ENCODE peak calls at places on chromosomes 2 and 18, in nine cellular contexts. One of them, this sample, is unnamed.

GRCh38 chr18:13067124-13067523 is 76.0 kb downstream of the CEP192 start:
- DNase-seq in HCT116: no peak
- DNase-seq in spleen: no peak
- DNase-seq in GM12891: no peak
- DNase-seq in sigmoid colon: no peak
- DNase-seq in GM23338: no peak
- DNase-seq in K562: no peak
- DNase-seq in HL-60: peak; percentile 24
- DNase-seq in GM12892: no peak
- DNase-seq in this sample: no peak

GRCh38 chr2:178256382-178257053 is 62.2 kb downstream of the OSBPL6 start:
- DNase-seq in spleen: no peak
- DNase-seq in GM23338: peak; percentile 35
- DNase-seq in K562: no peak
- DNase-seq in HL-60: no peak
- DNase-seq in GM12891: no peak
- DNase-seq in sigmoid colon: no peak
- DNase-seq in HCT116: no peak
- DNase-seq in GM12892: no peak
- DNase-seq in this sample: no peak

GRCh38 chr2:9234680-9235387 is 28.2 kb downstream of the ASAP2 start:
- DNase-seq in spleen: no peak
- DNase-seq in GM23338: no peak
- DNase-seq in GM12892: no peak
- DNase-seq in sigmoid colon: no peak
- DNase-seq in HCT116: peak; percentile 86
- DNase-seq in K562: peak; percentile 34
- DNase-seq in GM12891: no peak
- DNase-seq in HL-60: no peak
- DNase-seq in this sample: peak; percentile 95

GRCh38 chr2:185208261-185208660 is 530.3 kb upstream of the FSIP2 start:
- DNase-seq in HL-60: peak; percentile 23
- DNase-seq in GM23338: peak; percentile 83
- DNase-seq in GM12891: no peak
- DNase-seq in spleen: no peak
- DNase-seq in K562: no peak
- DNase-seq in GM12892: no peak
- DNase-seq in sigmoid colon: no peak
- DNase-seq in HCT116: peak; percentile 45
- DNase-seq in this sample: no peak

GRCh38 chr18:73638709-73639108 is 508.9 kb downstream of the FBXO15 start:
- DNase-seq in K562: no peak
- DNase-seq in GM12892: no peak
- DNase-seq in GM23338: no peak
- DNase-seq in HL-60: no peak
- DNase-seq in HCT116: no peak
- DNase-seq in GM12891: no peak
- DNase-seq in spleen: no peak
- DNase-seq in sigmoid colon: no peak
- DNase-seq in this sample: no peak

GRCh38 chr18:55142413-55142812 is 183.2 kb upstream of the CCDC68 start:
- DNase-seq in GM12891: no peak
- DNase-seq in sigmoid colon: no peak
- DNase-seq in GM12892: no peak
- DNase-seq in spleen: no peak
- DNase-seq in GM23338: no peak
- DNase-seq in HCT116: no peak
- DNase-seq in HL-60: peak; percentile 16
- DNase-seq in K562: no peak
- DNase-seq in this sample: no peak

GRCh38 chr2:148599112-148599991 is 45.2 kb upstream of the EPC2 start:
- DNase-seq in GM12891: no peak
- DNase-seq in HCT116: no peak
- DNase-seq in K562: no peak
- DNase-seq in sigmoid colon: no peak
- DNase-seq in GM12892: no peak
- DNase-seq in spleen: no peak
- DNase-seq in GM23338: no peak
- DNase-seq in HL-60: no peak
- DNase-seq in this sample: no peak

GRCh38 chr18:58213445-58213844 is 169.4 kb downstream of the NEDD4L start:
- DNase-seq in GM12891: no peak
- DNase-seq in K562: no peak
- DNase-seq in GM23338: no peak
- DNase-seq in GM12892: no peak
- DNase-seq in HL-60: peak; percentile 45
- DNase-seq in HCT116: no peak
- DNase-seq in spleen: no peak
- DNase-seq in sigmoid colon: no peak
- DNase-seq in this sample: no peak

GRCh38 chr2:3079959-3080948 is 297.4 kb downstream of the EIPR1 start:
- DNase-seq in GM23338: no peak
- DNase-seq in sigmoid colon: no peak
- DNase-seq in GM12891: no peak
- DNase-seq in spleen: peak; percentile 75
- DNase-seq in HL-60: no peak
- DNase-seq in HCT116: no peak
- DNase-seq in GM12892: no peak
- DNase-seq in K562: no peak
- DNase-seq in this sample: no peak

DNA sequence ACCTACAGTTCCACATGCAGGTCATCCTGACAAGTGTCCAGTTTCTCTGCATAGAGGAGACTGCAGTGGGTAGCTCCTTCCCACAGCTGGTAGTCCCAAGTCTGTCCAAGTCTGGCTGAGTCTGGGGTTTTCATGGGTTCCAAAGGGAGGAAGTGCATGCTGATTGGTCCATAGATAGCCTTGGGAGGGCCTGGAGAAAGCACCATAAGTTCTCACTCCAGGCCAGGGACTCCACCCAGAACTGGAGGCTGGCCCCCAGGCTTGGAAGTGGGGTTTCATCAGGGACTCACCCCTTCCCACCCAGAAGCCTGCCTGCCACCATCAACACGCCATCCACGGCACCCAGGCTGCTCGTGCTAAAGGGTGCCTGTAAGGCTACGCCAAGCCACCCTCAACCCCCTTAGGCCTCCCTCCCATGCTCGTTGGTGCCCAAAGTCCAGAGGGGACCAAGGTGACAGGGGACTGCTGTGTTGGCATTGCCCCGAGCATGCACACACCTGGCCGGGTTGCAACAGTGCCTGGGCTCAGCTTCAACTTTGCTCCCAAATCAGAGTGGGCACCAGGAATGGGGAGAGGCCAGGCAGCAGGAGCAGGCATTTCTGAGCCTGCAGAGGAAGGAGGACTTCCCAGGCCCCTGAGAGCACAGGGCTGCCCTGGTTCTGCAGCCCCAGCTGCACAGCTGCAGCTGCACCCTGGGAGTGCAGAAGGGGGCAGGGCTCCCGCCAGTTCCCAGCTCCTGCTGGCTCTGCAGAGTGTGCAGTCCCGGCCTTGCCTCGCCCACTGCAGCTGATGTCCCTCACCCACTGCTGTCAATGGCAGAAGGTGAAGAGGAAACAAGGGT is 116.5 kb upstream of the MAP2 start:
- DNase-seq in spleen: no peak
- DNase-seq in HCT116: no peak
- DNase-seq in GM12892: no peak
- DNase-seq in HL-60: no peak
- DNase-seq in GM12891: no peak
- DNase-seq in sigmoid colon: no peak
- DNase-seq in K562: no peak
- DNase-seq in GM23338: no peak
- DNase-seq in this sample: no peak
- TF ChIP-seq POLR2AphosphoS5 in spleen: no peak
- TF ChIP-seq POLR2AphosphoS5 in HCT116: no peak
- TF ChIP-seq POLR2AphosphoS5 in GM12892: no peak
- TF ChIP-seq POLR2AphosphoS5 in HL-60: no peak
- TF ChIP-seq POLR2AphosphoS5 in GM12891: no peak
- TF ChIP-seq POLR2AphosphoS5 in sigmoid colon: no peak
- TF ChIP-seq POLR2AphosphoS5 in K562: no peak
- TF ChIP-seq POLR2AphosphoS5 in GM23338: peak; percentile 89
- TF ChIP-seq POLR2AphosphoS5 in this sample: no peak

GRCh38 chr2:230772189-230772588 is 59.5 kb downstream of the CAB39 start:
- DNase-seq in sigmoid colon: no peak
- DNase-seq in GM12891: no peak
- DNase-seq in K562: no peak
- DNase-seq in GM23338: no peak
- DNase-seq in spleen: no peak
- DNase-seq in GM12892: no peak
- DNase-seq in HCT116: no peak
- DNase-seq in HL-60: no peak
- DNase-seq in this sample: no peak

GRCh38 chr2:230773039-230773773 is 60.6 kb downstream of the CAB39 start:
- DNase-seq in sigmoid colon: no peak
- DNase-seq in HCT116: no peak
- DNase-seq in GM23338: no peak
- DNase-seq in HL-60: no peak
- DNase-seq in spleen: no peak
- DNase-seq in GM12891: no peak
- DNase-seq in K562: no peak
- DNase-seq in GM12892: no peak
- DNase-seq in this sample: no peak

GRCh38 chr2:230777681-230778080 is 65.0 kb downstream of the CAB39 start:
- DNase-seq in GM12891: no peak
- DNase-seq in sigmoid colon: no peak
- DNase-seq in GM23338: no peak
- DNase-seq in K562: no peak
- DNase-seq in HCT116: no peak
- DNase-seq in spleen: no peak
- DNase-seq in GM12892: no peak
- DNase-seq in HL-60: no peak
- DNase-seq in this sample: peak; percentile 77

GRCh38 chr2:230775737-230776136 is 63.1 kb downstream of the CAB39 start:
- DNase-seq in spleen: no peak
- DNase-seq in HL-60: no peak
- DNase-seq in HCT116: no peak
- DNase-seq in GM23338: no peak
- DNase-seq in GM12891: no peak
- DNase-seq in GM12892: no peak
- DNase-seq in sigmoid colon: no peak
- DNase-seq in K562: no peak
- DNase-seq in this sample: no peak

GRCh38 chr2:230774348-230774951 is 61.8 kb downstream of the CAB39 start:
- DNase-seq in GM12891: no peak
- DNase-seq in K562: peak; percentile 27
- DNase-seq in GM12892: no peak
- DNase-seq in GM23338: no peak
- DNase-seq in spleen: no peak
- DNase-seq in HCT116: no peak
- DNase-seq in HL-60: no peak
- DNase-seq in sigmoid colon: no peak
- DNase-seq in this sample: peak; percentile 74
- TF ChIP-seq POLR2AphosphoS5 in GM12891: no peak
- TF ChIP-seq POLR2AphosphoS5 in K562: no peak
- TF ChIP-seq POLR2AphosphoS5 in GM12892: no peak
- TF ChIP-seq POLR2AphosphoS5 in GM23338: no peak
- TF ChIP-seq POLR2AphosphoS5 in spleen: no peak
- TF ChIP-seq POLR2AphosphoS5 in HCT116: no peak
- TF ChIP-seq POLR2AphosphoS5 in HL-60: no peak
- TF ChIP-seq POLR2AphosphoS5 in sigmoid colon: no peak
- TF ChIP-seq POLR2AphosphoS5 in this sample: no peak

GRCh38 chr18:48547456-48548403 is 8.9 kb downstream of the CTIF start:
- DNase-seq in GM12891: no peak
- DNase-seq in GM23338: peak; percentile 55
- DNase-seq in GM12892: no peak
- DNase-seq in HCT116: no peak
- DNase-seq in K562: peak; percentile 14
- DNase-seq in spleen: no peak
- DNase-seq in HL-60: no peak
- DNase-seq in sigmoid colon: no peak
- DNase-seq in this sample: no peak
- TF ChIP-seq POLR2AphosphoS5 in GM12891: no peak
- TF ChIP-seq POLR2AphosphoS5 in GM23338: no peak
- TF ChIP-seq POLR2AphosphoS5 in GM12892: no peak
- TF ChIP-seq POLR2AphosphoS5 in HCT116: no peak
- TF ChIP-seq POLR2AphosphoS5 in K562: no peak
- TF ChIP-seq POLR2AphosphoS5 in spleen: no peak
- TF ChIP-seq POLR2AphosphoS5 in HL-60: no peak
- TF ChIP-seq POLR2AphosphoS5 in sigmoid colon: no peak
- TF ChIP-seq POLR2AphosphoS5 in this sample: no peak

GRCh38 chr18:45081579-45082181 is 401.0 kb downstream of the SETBP1 start:
- DNase-seq in sigmoid colon: no peak
- DNase-seq in GM23338: no peak
- DNase-seq in HCT116: no peak
- DNase-seq in K562: no peak
- DNase-seq in GM12891: no peak
- DNase-seq in GM12892: no peak
- DNase-seq in HL-60: peak; percentile 24
- DNase-seq in spleen: no peak
- DNase-seq in this sample: no peak

GRCh38 chr18:45083456-45083855 is 402.8 kb downstream of the SETBP1 start:
- DNase-seq in GM12891: no peak
- DNase-seq in HL-60: no peak
- DNase-seq in sigmoid colon: no peak
- DNase-seq in K562: no peak
- DNase-seq in GM12892: no peak
- DNase-seq in spleen: no peak
- DNase-seq in GM23338: no peak
- DNase-seq in HCT116: no peak
- DNase-seq in this sample: no peak

GRCh38 chr18:45086777-45087176 is 406.1 kb downstream of the SETBP1 start:
- DNase-seq in HCT116: no peak
- DNase-seq in GM23338: no peak
- DNase-seq in GM12892: no peak
- DNase-seq in HL-60: no peak
- DNase-seq in K562: no peak
- DNase-seq in spleen: no peak
- DNase-seq in sigmoid colon: no peak
- DNase-seq in GM12891: no peak
- DNase-seq in this sample: no peak

GRCh38 chr18:45085916-45086624 is 405.4 kb downstream of the SETBP1 start:
- DNase-seq in GM12892: no peak
- DNase-seq in HCT116: no peak
- DNase-seq in GM23338: no peak
- DNase-seq in HL-60: no peak
- DNase-seq in sigmoid colon: no peak
- DNase-seq in K562: no peak
- DNase-seq in GM12891: no peak
- DNase-seq in spleen: no peak
- DNase-seq in this sample: no peak

GRCh38 chr18:45084207-45084606 is 403.5 kb downstream of the SETBP1 start:
- DNase-seq in GM12891: no peak
- DNase-seq in K562: no peak
- DNase-seq in HCT116: no peak
- DNase-seq in HL-60: no peak
- DNase-seq in GM12892: no peak
- DNase-seq in sigmoid colon: peak; percentile 77
- DNase-seq in spleen: no peak
- DNase-seq in GM23338: no peak
- DNase-seq in this sample: no peak
- TF ChIP-seq POLR2AphosphoS5 in GM12891: no peak
- TF ChIP-seq POLR2AphosphoS5 in K562: no peak
- TF ChIP-seq POLR2AphosphoS5 in HCT116: no peak
- TF ChIP-seq POLR2AphosphoS5 in HL-60: no peak
- TF ChIP-seq POLR2AphosphoS5 in GM12892: no peak
- TF ChIP-seq POLR2AphosphoS5 in sigmoid colon: peak; percentile 29
- TF ChIP-seq POLR2AphosphoS5 in spleen: no peak
- TF ChIP-seq POLR2AphosphoS5 in GM23338: no peak
- TF ChIP-seq POLR2AphosphoS5 in this sample: no peak

This sample was measured in endothelial cell of umbilical vein.